ENCODE peak calls at places on chromosomes 13 and 19, in six cellular contexts. One of them, this sample, is unnamed.

GRCh38 chr13:109699628-109700071 is 86.7 kb downstream of the IRS2 start:
- DNase-seq in IMR-90: no peak
- DNase-seq in spleen: no peak
- DNase-seq in uterus: no peak
- DNase-seq in body of pancreas: no peak
- DNase-seq in A549: no peak
- DNase-seq in this sample: no peak

GRCh38 chr13:49343731-49344130 is 96.0 kb downstream of the CDADC1 start:
- DNase-seq in IMR-90: no peak
- DNase-seq in spleen: no peak
- DNase-seq in uterus: no peak
- DNase-seq in body of pancreas: no peak
- DNase-seq in A549: no peak
- DNase-seq in this sample: no peak

GRCh38 chr19:1748115-1748702 is 5.1 kb upstream of the ONECUT3 start:
- DNase-seq in IMR-90: no peak
- DNase-seq in spleen: peak; percentile 81
- DNase-seq in uterus: no peak
- DNase-seq in body of pancreas: no peak
- DNase-seq in A549: peak; percentile 43
- DNase-seq in this sample: peak; percentile 89

GRCh38 chr19:37413243-37414084 is 42.6 kb downstream of the ZNF527 start:
- DNase-seq in IMR-90: no peak
- DNase-seq in spleen: no peak
- DNase-seq in uterus: no peak
- DNase-seq in body of pancreas: no peak
- DNase-seq in A549: peak; percentile 36
- DNase-seq in this sample: no peak

GRCh38 chr13:98821372-98822237 is 69.1 kb upstream of the SLC15A1 start:
- DNase-seq in IMR-90: no peak
- DNase-seq in spleen: no peak
- DNase-seq in uterus: peak; percentile 42
- DNase-seq in body of pancreas: peak; percentile 33
- DNase-seq in A549: peak; percentile 33
- DNase-seq in this sample: no peak

GRCh38 chr19:13974073-13974472 is 21.8 kb downstream of the DCAF15 start:
- DNase-seq in IMR-90: no peak
- DNase-seq in spleen: no peak
- DNase-seq in uterus: no peak
- DNase-seq in body of pancreas: no peak
- DNase-seq in A549: peak; percentile 32
- DNase-seq in this sample: no peak

GRCh38 chr13:51240888-51241475 is 18.8 kb downstream of the FAM124A start:
- DNase-seq in IMR-90: no peak
- DNase-seq in spleen: no peak
- DNase-seq in uterus: peak; percentile 42
- DNase-seq in body of pancreas: no peak
- DNase-seq in A549: no peak
- DNase-seq in this sample: no peak

GRCh38 chr13:20608438-20609020 is 41.6 kb downstream of the IFT88 start:
- DNase-seq in IMR-90: no peak
- DNase-seq in spleen: no peak
- DNase-seq in uterus: no peak
- DNase-seq in body of pancreas: no peak
- DNase-seq in A549: no peak
- DNase-seq in this sample: no peak

GRCh38 chr19:19444694-19445155 is 39.2 kb downstream of the GATAD2A start:
- DNase-seq in IMR-90: peak; percentile 36
- DNase-seq in spleen: no peak
- DNase-seq in uterus: no peak
- DNase-seq in body of pancreas: no peak
- DNase-seq in A549: no peak
- DNase-seq in this sample: peak; percentile 34

GRCh38 chr19:1812426-1813196 is 535 bp upstream of the ATP8B3 start:
- DNase-seq in IMR-90: peak; percentile 90
- DNase-seq in spleen: peak; percentile 98
- DNase-seq in uterus: peak; percentile 85
- DNase-seq in body of pancreas: peak; percentile 87
- DNase-seq in A549: peak; percentile 97
- DNase-seq in this sample: peak; percentile 98

GRCh38 chr19:34120846-34121639 is 51.3 kb upstream of the LSM14A start:
- DNase-seq in IMR-90: peak; percentile 52
- DNase-seq in spleen: no peak
- DNase-seq in uterus: no peak
- DNase-seq in body of pancreas: peak; percentile 40
- DNase-seq in A549: peak; percentile 77
- DNase-seq in this sample: peak; percentile 45

GRCh38 chr13:51785592-51786424 is 18.2 kb downstream of the DHRS12 start:
- DNase-seq in IMR-90: peak; percentile 44
- DNase-seq in spleen: no peak
- DNase-seq in uterus: peak; percentile 57
- DNase-seq in body of pancreas: peak; percentile 62
- DNase-seq in A549: no peak
- DNase-seq in this sample: no peak

GRCh38 chr19:51592521-51592920 is 21.4 kb downstream of the ZNF175 start:
- DNase-seq in IMR-90: no peak
- DNase-seq in spleen: no peak
- DNase-seq in uterus: no peak
- DNase-seq in body of pancreas: no peak
- DNase-seq in A549: no peak
- DNase-seq in this sample: no peak

DNA sequence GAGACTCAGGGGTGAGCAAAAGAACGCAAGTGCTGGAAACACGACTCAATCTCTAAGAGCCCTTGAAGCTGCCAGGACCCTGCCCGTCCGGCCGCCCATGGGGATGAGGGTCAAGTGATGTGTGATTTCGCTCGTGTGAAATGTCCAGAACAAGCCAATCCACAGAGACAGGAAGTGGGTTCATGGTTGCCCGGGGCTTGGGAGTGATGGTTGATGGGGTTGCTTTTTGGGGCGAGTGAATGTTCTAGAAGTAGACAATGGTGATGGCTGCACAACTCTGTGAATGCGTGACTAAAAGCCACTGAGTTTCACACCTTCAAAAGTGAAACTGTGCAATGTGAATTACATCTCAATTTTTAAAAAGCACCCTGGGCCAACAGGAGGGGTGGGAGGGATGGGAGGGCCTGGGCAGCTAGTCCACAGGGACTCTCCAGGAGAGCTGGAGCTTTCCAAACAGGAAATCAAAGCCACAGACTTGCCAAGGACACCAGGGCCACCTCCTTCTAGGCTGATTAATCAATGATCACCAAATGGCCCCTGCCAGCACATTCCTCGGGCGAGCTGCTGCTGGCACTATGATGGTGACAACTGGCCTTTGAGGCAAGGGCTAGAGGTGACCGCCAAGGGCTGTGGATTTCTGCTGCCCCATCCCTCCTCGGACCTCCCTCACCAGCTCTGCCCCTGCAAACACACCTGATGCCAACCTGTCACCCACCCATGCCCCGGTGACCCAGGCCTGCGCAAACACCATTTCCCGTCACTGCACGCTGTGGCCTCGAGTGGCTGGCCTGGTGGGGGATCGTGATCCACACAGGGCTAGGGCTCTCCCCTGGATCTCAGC is 14.0 kb downstream of the DPP9 start:
- DNase-seq in IMR-90: no peak
- DNase-seq in spleen: no peak
- DNase-seq in uterus: no peak
- DNase-seq in body of pancreas: peak; percentile 72
- DNase-seq in A549: no peak
- DNase-seq in this sample: no peak
- TF ChIP-seq POLR2A in IMR-90: no peak
- TF ChIP-seq POLR2A in spleen: no peak
- TF ChIP-seq POLR2A in uterus: no peak
- TF ChIP-seq POLR2A in body of pancreas: peak; percentile 16
- TF ChIP-seq POLR2A in A549: no peak
- TF ChIP-seq POLR2A in this sample: no peak

GRCh38 chr19:18385359-18385674 is 641 bp upstream of the GDF15 start:
- DNase-seq in IMR-90: no peak
- DNase-seq in spleen: no peak
- DNase-seq in uterus: no peak
- DNase-seq in body of pancreas: no peak
- DNase-seq in A549: no peak
- DNase-seq in this sample: no peak

GRCh38 chr19:18385675-18386542 is at the start of gene GDF15:
- DNase-seq in IMR-90: peak; percentile 87
- DNase-seq in spleen: peak; percentile 76
- DNase-seq in uterus: peak; percentile 56
- DNase-seq in body of pancreas: peak; percentile 91
- DNase-seq in A549: peak; percentile 94
- DNase-seq in this sample: peak; percentile 78

GRCh38 chr19:18388328-18389094 is 2.6 kb downstream of the GDF15 start:
- DNase-seq in IMR-90: no peak
- DNase-seq in spleen: peak; percentile 98
- DNase-seq in uterus: peak; percentile 84
- DNase-seq in body of pancreas: peak; percentile 74
- DNase-seq in A549: peak; percentile 72
- DNase-seq in this sample: peak; percentile 68

GRCh38 chr19:18387395-18387794 is 1.4 kb downstream of the GDF15 start:
- DNase-seq in IMR-90: no peak
- DNase-seq in spleen: no peak
- DNase-seq in uterus: no peak
- DNase-seq in body of pancreas: no peak
- DNase-seq in A549: no peak
- DNase-seq in this sample: no peak

DNA sequence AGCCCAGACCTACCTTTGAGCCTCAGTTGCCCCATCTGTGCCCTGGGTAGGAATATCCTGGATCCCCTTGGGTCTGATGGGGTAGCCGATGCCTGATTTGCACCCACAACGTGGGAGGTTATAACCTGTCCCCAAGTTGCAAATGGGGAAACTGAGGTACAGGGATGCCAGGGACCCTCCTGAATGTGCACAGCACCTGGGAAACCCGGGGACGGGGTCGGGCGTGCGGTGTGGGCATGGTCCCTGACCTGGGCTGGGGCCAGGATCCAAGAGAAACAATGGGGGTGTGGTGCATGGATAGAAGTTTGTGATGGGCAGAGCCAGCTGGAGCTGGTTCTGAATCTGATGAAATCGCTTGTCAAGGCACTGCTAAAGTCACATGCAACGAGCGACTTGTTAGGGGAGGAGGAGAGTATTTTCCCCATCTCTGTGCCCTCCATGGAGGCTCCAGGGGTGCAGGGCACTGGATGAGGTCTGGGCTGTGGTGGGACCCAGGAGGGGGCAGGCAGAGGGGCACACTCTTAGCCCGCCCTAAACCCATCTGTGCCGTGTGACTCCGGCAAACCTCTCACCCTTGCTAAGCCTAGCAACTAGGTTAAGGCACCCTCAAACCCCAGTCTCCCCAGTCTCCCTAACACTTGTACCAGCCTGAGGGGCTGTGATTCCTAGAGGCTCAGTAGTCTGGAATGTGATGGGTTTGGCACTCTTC is 739 bp downstream of the GDF15 start:
- DNase-seq in IMR-90: peak; percentile 46
- DNase-seq in spleen: no peak
- DNase-seq in uterus: no peak
- DNase-seq in body of pancreas: no peak
- DNase-seq in A549: peak; percentile 46
- DNase-seq in this sample: no peak
- TF ChIP-seq POLR2A in IMR-90: no peak
- TF ChIP-seq POLR2A in spleen: no peak
- TF ChIP-seq POLR2A in uterus: no peak
- TF ChIP-seq POLR2A in body of pancreas: no peak
- TF ChIP-seq POLR2A in A549: peak; percentile 11
- TF ChIP-seq POLR2A in this sample: no peak

GRCh38 chr13:30422056-30422914 is at the start of gene UBE2L5:
- DNase-seq in IMR-90: peak; percentile 74
- DNase-seq in spleen: peak; percentile 96
- DNase-seq in uterus: peak; percentile 86
- DNase-seq in body of pancreas: peak; percentile 77
- DNase-seq in A549: peak; percentile 87
- DNase-seq in this sample: no peak

GRCh38 chr13:30423891-30424290 is 1.6 kb downstream of the UBE2L5 start:
- DNase-seq in IMR-90: no peak
- DNase-seq in spleen: no peak
- DNase-seq in uterus: no peak
- DNase-seq in body of pancreas: no peak
- DNase-seq in A549: no peak
- DNase-seq in this sample: no peak

GRCh38 chr13:30418075-30418715 is 4.1 kb upstream of the UBE2L5 start:
- DNase-seq in IMR-90: no peak
- DNase-seq in spleen: no peak
- DNase-seq in uterus: no peak
- DNase-seq in body of pancreas: no peak
- DNase-seq in A549: no peak
- DNase-seq in this sample: no peak

GRCh38 chr13:30418886-30419459 is 3.3 kb upstream of the UBE2L5 start:
- DNase-seq in IMR-90: no peak
- DNase-seq in spleen: no peak
- DNase-seq in uterus: no peak
- DNase-seq in body of pancreas: no peak
- DNase-seq in A549: no peak
- DNase-seq in this sample: no peak

GRCh38 chr13:30421093-30422055 is 919 bp upstream of the UBE2L5 start:
- DNase-seq in IMR-90: peak; percentile 80
- DNase-seq in spleen: peak; percentile 94
- DNase-seq in uterus: peak; percentile 93
- DNase-seq in body of pancreas: peak; percentile 83
- DNase-seq in A549: peak; percentile 80
- DNase-seq in this sample: peak; percentile 50
- TF ChIP-seq POLR2A in IMR-90: no peak
- TF ChIP-seq POLR2A in spleen: no peak
- TF ChIP-seq POLR2A in uterus: peak; percentile 70
- TF ChIP-seq POLR2A in body of pancreas: peak; percentile 91
- TF ChIP-seq POLR2A in A549: peak; percentile 36
- TF ChIP-seq POLR2A in this sample: no peak

GRCh38 chr13:31096624-31097302 is 64.9 kb downstream of the HSPH1 start:
- DNase-seq in IMR-90: no peak
- DNase-seq in spleen: no peak
- DNase-seq in uterus: no peak
- DNase-seq in body of pancreas: no peak
- DNase-seq in A549: no peak
- DNase-seq in this sample: no peak
- TF ChIP-seq POLR2A in IMR-90: no peak
- TF ChIP-seq POLR2A in spleen: no peak
- TF ChIP-seq POLR2A in uterus: no peak
- TF ChIP-seq POLR2A in body of pancreas: no peak
- TF ChIP-seq POLR2A in A549: no peak
- TF ChIP-seq POLR2A in this sample: no peak

GRCh38 chr19:40690050-40690698 is at the start of gene NUMBL:
- DNase-seq in IMR-90: no peak
- DNase-seq in spleen: no peak
- DNase-seq in uterus: no peak
- DNase-seq in body of pancreas: no peak
- DNase-seq in A549: no peak
- DNase-seq in this sample: no peak
- TF ChIP-seq POLR2A in IMR-90: peak; percentile 83
- TF ChIP-seq POLR2A in spleen: no peak
- TF ChIP-seq POLR2A in uterus: peak; percentile 46
- TF ChIP-seq POLR2A in body of pancreas: no peak
- TF ChIP-seq POLR2A in A549: peak; percentile 24
- TF ChIP-seq POLR2A in this sample: no peak

This sample was measured in H54.